ENCODE peak calls at places on chromosomes 3 and 15, in ten cellular contexts. E is KBM-7; B is T follicular helper cell; U is activated CD4-positive, alpha-beta T cell treated with anti-CD3 and anti-CD28 coated beads, Interleukin-2, amount 50 U/mL, for 24 hours; L is activated T-helper 1 cell treated with anti-CD3 and anti-CD28 coated beads, Interleukin-2, amount 50 U/mL, for 16 hours; R is NCI-H1048; T is T-helper 2 cell; J is tibial artery; D is dermis microvascular lymphatic vessel endothelial cell; H is right atrium auricular region. Q is an unnamed sample.

GRCh38 chr3:150577854-150578253 is 25.3 kb upstream of the SELENOT start:
- DNase-seq in E (no peak), B (no peak), U (no peak), L (no peak), R (no peak), T (no peak), J (no peak), D (peak; percentile 47), H (no peak), Q (no peak)

GRCh38 chr15:94234300-94234699 is 2.9 kb downstream of the MCTP2 start:
- DNase-seq in E (peak; percentile 44), B (no peak), U (no peak), L (no peak), R (no peak), T (no peak), J (no peak), D (no peak), H (no peak), Q (no peak)

GRCh38 chr15:79450648-79451047 is 18.5 kb downstream of the MINAR1 start:
- DNase-seq in E (no peak), B (no peak), U (no peak), L (no peak), R (no peak), T (no peak), J (no peak), D (no peak), H (no peak), Q (no peak)

GRCh38 chr15:57376695-57377477 is 581 bp downstream of the CGNL1 start:
- DNase-seq in E (no peak), B (no peak), U (no peak), L (no peak), R (no peak), T (no peak), J (peak; percentile 74), D (peak; percentile 28), H (peak; percentile 72), Q (no peak)

GRCh38 chr15:65382146-65382491 is 4.3 kb upstream of the IGDCC3 start:
- DNase-seq in E (no peak), B (no peak), U (no peak), L (no peak), R (no peak), T (no peak), J (no peak), D (no peak), H (no peak), Q (no peak)

GRCh38 chr3:52153389-52154096 is 680 bp downstream of the POC1A start:
- DNase-seq in E (peak; percentile 33), B (no peak), U (no peak), L (no peak), R (no peak), T (no peak), J (no peak), D (no peak), H (no peak), Q (no peak)

GRCh38 chr3:155070932-155071387 is 9.2 kb upstream of the MME start:
- DNase-seq in E (no peak), B (no peak), U (no peak), L (no peak), R (no peak), T (no peak), J (no peak), D (peak; percentile 80), H (no peak), Q (no peak)

GRCh38 chr15:38010390-38010789 is 76.0 kb downstream of the TMCO5A start:
- DNase-seq in E (no peak), B (no peak), U (no peak), L (no peak), R (no peak), T (no peak), J (no peak), D (no peak), H (no peak), Q (no peak)

GRCh38 chr3:108031893-108032292 is 58.9 kb downstream of the CD47 start:
- DNase-seq in E (no peak), B (no peak), U (no peak), L (no peak), R (no peak), T (no peak), J (no peak), D (no peak), H (no peak), Q (no peak)

GRCh38 chr3:139124197-139124596 is 79.5 kb upstream of the PRR23C start:
- DNase-seq in E (no peak), B (no peak), U (no peak), L (no peak), R (no peak), T (no peak), J (no peak), D (no peak), H (no peak), Q (no peak)

GRCh38 chr3:33775363-33775762 is 23.1 kb upstream of the PDCD6IP start:
- DNase-seq in E (no peak), B (no peak), U (no peak), L (no peak), R (no peak), T (no peak), J (no peak), D (no peak), H (no peak), Q (no peak)

GRCh38 chr3:186386883-186387560 is 25.0 kb upstream of the DGKG start:
- DNase-seq in E (no peak), B (no peak), U (no peak), L (no peak), R (no peak), T (no peak), J (no peak), D (no peak), H (no peak), Q (no peak)

GRCh38 chr3:178202199-178202598 is 334.0 kb upstream of the KCNMB2 start:
- DNase-seq in E (peak; percentile 35), B (no peak), U (no peak), L (no peak), R (no peak), T (no peak), J (no peak), D (peak; percentile 83), H (no peak), Q (no peak)

Q was measured in naive thymus-derived CD8-positive, alpha-beta T cell.